ENCODE peak calls at places on chromosomes 13 and 19, in five cellular contexts. O, V, G, I and M are unnamed samples.

GRCh38 chr19:3981736-3982681 is 3.3 kb downstream of the EEF2 start:
- DNase-seq in I (no peak), G (no peak), V (no peak), O (no peak), M (no peak)

GRCh38 chr13:113291997-113292862 is 4.8 kb upstream of the LAMP1 start:
- DNase-seq in G (no peak), O (no peak), I (peak; percentile 48), V (peak; percentile 37), M (no peak)

GRCh38 chr13:49641810-49642291 is 13.5 kb downstream of the ARL11 start:
- DNase-seq in O (peak; percentile 31), I (no peak), G (no peak), V (peak; percentile 43), M (no peak)

GRCh38 chr19:7830272-7830771 is 304 bp downstream of the EVI5L start:
- DNase-seq in G (no peak), O (peak; percentile 28), I (no peak), V (no peak), M (no peak)

GRCh38 chr13:33260168-33261098 is 25.1 kb downstream of the STARD13 start:
- DNase-seq in O (no peak), V (no peak), G (peak; percentile 30), I (no peak), M (no peak)

GRCh38 chr19:2478324-2478755 is 2.4 kb downstream of the GADD45B start:
- DNase-seq in V (peak; percentile 54), O (peak; percentile 39), I (peak; percentile 89), G (peak; percentile 89), M (peak; percentile 52)

GRCh38 chr13:114259974-114260373 is 21.4 kb upstream of the UPF3A start:
- DNase-seq in I (peak; percentile 59), O (no peak), V (no peak), G (peak; percentile 41), M (no peak)

GRCh38 chr13:102260256-102260655 is 141.6 kb downstream of the FGF14 start:
- DNase-seq in O (no peak), V (no peak), G (no peak), I (no peak), M (no peak)

GRCh38 chr19:39351537-39352037 is 9.4 kb downstream of the SAMD4B start:
- DNase-seq in O (no peak), I (no peak), G (no peak), V (no peak), M (no peak)

GRCh38 chr19:17677002-17677401 is 11.2 kb downstream of the UNC13A start:
- DNase-seq in V (no peak), O (no peak), G (no peak), I (no peak), M (no peak)

GRCh38 chr13:114022309-114022669 is 48.4 kb upstream of the C13orf46 start:
- DNase-seq in V (no peak), G (no peak), O (no peak), I (no peak), M (no peak)

GRCh38 chr19:35977446-35978222 is 17.4 kb upstream of the SDHAF1 start:
- DNase-seq in O (no peak), G (no peak), I (no peak), V (no peak), M (no peak)

GRCh38 chr13:63636231-63636993 is 2220.8 kb upstream of the PCDH20 start:
- DNase-seq in G (no peak), I (no peak), O (no peak), V (no peak), M (no peak)

GRCh38 chr13:62321895-62322294 is 906.2 kb upstream of the PCDH20 start:
- DNase-seq in O (no peak), I (no peak), V (no peak), G (no peak), M (no peak)

GRCh38 chr13:93080587-93080986 is 146.0 kb upstream of the GPC6 start:
- DNase-seq in V (no peak), O (no peak), I (peak; percentile 25), G (no peak), M (no peak)

GRCh38 chr19:45137179-45137761 is 23.5 kb downstream of the NKPD1 start:
- DNase-seq in I (no peak), O (peak; percentile 68), V (no peak), G (no peak), M (no peak)

GRCh38 chr13:18961383-18962117 is 220.1 kb downstream of the TUBA3C start:
- DNase-seq in O (no peak), I (no peak), V (no peak), G (no peak), M (no peak)

GRCh38 chr13:32587774-32588165 is 1.5 kb downstream of the PDS5B start:
- DNase-seq in I (no peak), O (no peak), V (no peak), G (no peak), M (no peak)

GRCh38 chr19:14718522-14719113 is 28.8 kb downstream of the ZNF333 start:
- DNase-seq in V (no peak), O (no peak), G (no peak), I (no peak), M (no peak)

GRCh38 chr19:14719162-14719561 is 29.3 kb downstream of the ZNF333 start:
- DNase-seq in O (no peak), G (no peak), I (no peak), V (no peak), M (no peak)

GRCh38 chr19:14722127-14722526 is 32.3 kb downstream of the ZNF333 start:
- DNase-seq in O (no peak), G (no peak), I (no peak), V (no peak), M (no peak)
- H3K4me3 ChIP-seq in O (no peak overlapping the region), G (no peak overlapping the region), I (no peak overlapping the region), V (no peak overlapping the region), M (no peak overlapping the region)

DNA sequence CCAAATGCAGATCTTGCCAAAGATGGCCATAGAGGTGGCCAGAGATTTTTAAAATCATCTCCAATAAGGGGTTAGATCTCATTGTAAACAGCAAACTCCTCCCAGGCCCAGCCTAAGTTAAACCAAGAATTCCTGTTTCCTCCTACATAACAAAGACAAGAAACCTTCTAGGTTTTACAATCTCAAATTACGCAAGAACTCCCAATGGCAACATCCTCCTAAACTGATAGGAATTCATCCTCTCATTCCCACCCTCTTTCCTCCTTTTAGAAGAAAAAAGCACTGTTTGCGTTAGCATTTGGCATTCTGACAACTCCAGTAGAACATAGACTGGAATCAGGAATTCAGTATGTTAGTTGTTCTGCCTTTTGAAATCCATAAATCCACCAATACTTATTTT is 14.6 kb downstream of the PROSER1 start:
- DNase-seq in V (no peak), I (no peak), G (no peak), O (no peak), M (no peak)
- H3K36me3 ChIP-seq in V (peaks cover 44% of the 10 kb centered on the region), I (no peaks in the 10 kb centered on the region), G (peaks cover 8% of the 10 kb centered on the region), O (no peaks in the 10 kb centered on the region), M (peaks cover 50% of the 10 kb centered on the region)

GRCh38 chr13:60583196-60583908 is 186.3 kb downstream of the TDRD3 start:
- DNase-seq in I (no peak), V (no peak), G (no peak), O (peak; percentile 14), M (no peak)
- H3K4me3 ChIP-seq in I (no peak overlapping the region), V (no peak overlapping the region), G (no peak overlapping the region), O (no peak overlapping the region), M (no peak overlapping the region)

GRCh38 chr13:100796463-100796862 is 121.9 kb upstream of the TMTC4 start:
- DNase-seq in G (no peak), O (no peak), V (no peak), I (no peak), M (no peak)

GRCh38 chr13:100800283-100800875 is 125.8 kb upstream of the TMTC4 start:
- DNase-seq in V (no peak), O (no peak), I (no peak), G (no peak), M (no peak)

GRCh38 chr13:100794575-100794974 is 120.0 kb upstream of the TMTC4 start:
- DNase-seq in G (no peak), O (no peak), I (no peak), V (no peak), M (no peak)

GRCh38 chr13:100798739-100799361 is 124.3 kb upstream of the TMTC4 start:
- DNase-seq in V (no peak), I (no peak), O (no peak), G (no peak), M (no peak)

GRCh38 chr13:100797921-100798320 is 123.3 kb upstream of the TMTC4 start:
- DNase-seq in O (no peak), G (no peak), V (no peak), I (no peak), M (no peak)
- H3K36me3 ChIP-seq in O (no peaks in the 10 kb centered on the region), G (no peaks in the 10 kb centered on the region), V (no peaks in the 10 kb centered on the region), I (no peaks in the 10 kb centered on the region), M (no peaks in the 10 kb centered on the region)

GRCh38 chr19:43640424-43640757 is 741 bp upstream of the CADM4 start:
- DNase-seq in V (no peak), G (no peak), I (no peak), O (no peak), M (no peak)
- H3K4me3 ChIP-seq in V (no peak overlapping the region), G (no peak overlapping the region), I (peak overlapping the region; percentile 51), O (peak overlapping the region; percentile 47), M (peak overlapping the region; percentile 69)

GRCh38 chr19:41478875-41479756 is 36.2 kb downstream of the ERICH4 start:
- DNase-seq in O (no peak), I (no peak), G (no peak), V (no peak), M (no peak)
- H3K36me3 ChIP-seq in O (no peaks in the 10 kb centered on the region), I (no peaks in the 10 kb centered on the region), G (no peaks in the 10 kb centered on the region), V (no peaks in the 10 kb centered on the region), M (no peaks in the 10 kb centered on the region)

DNA sequence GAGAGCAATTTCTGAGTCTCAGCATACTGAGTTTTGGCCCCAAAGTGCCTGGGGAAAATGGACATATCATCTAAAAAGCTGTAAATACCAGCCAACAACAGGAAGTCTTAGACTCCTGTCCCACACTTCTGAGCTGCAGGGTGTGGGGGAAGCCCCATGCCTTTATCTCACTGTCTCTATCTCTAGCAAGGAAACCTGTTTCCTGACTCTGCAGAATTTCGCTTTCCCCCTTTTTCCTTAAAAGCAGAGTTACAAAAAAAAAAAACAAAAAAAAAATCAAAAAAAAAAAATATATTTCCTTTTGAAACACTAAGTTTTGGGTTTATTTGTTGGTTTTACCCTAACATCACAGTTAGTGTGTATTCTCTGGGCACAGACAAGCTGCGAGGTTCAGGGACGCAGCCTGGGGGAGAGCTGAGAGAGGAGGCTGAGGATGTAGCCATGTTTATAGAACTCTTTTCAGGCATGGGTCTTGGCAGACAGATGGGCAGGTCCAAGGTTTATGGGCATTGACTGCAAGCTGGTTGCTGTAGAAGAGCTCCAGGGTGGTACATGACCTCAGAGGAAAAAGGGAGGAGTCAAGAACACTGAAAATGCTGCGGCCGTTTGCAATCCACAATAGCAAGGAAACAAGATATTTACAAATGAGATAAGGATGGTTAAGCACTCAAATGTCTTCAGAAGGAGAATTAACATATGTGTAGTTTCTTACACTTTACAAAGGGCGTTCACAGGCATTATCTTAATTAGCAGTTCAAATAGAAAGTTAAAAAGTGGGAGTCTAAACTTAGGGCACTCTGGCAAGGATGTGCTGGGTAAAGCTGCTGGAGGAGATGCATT is 4.9 kb downstream of the MBNL2 start:
- DNase-seq in I (no peak), O (no peak), V (no peak), G (peak; percentile 37), M (peak; percentile 41)
- H3K4me3 ChIP-seq in I (no peak overlapping the region), O (peak overlapping the region; percentile 18), V (no peak overlapping the region), G (no peak overlapping the region), M (peak overlapping the region; percentile 32)